ENCODE peak calls at places on chromosomes 3 and 15, in four cellular contexts. One of them, this sample, is unnamed.

GRCh38 chr3:194536883-194537637 is 50.3 kb upstream of the ATP13A3 start:
- DNase-seq in endothelial cell: no peak
- DNase-seq in KBM-7: peak
- DNase-seq in GM23338: no peak
- DNase-seq in this sample: peak

GRCh38 chr3:29215948-29216347 is 64.9 kb upstream of the RBMS3 start:
- DNase-seq in endothelial cell: no peak
- DNase-seq in KBM-7: no peak
- DNase-seq in GM23338: no peak
- DNase-seq in this sample: no peak

GRCh38 chr15:29131336-29132109 is 138.1 kb downstream of the NSMCE3 start:
- DNase-seq in endothelial cell: no peak
- DNase-seq in KBM-7: peak
- DNase-seq in GM23338: no peak
- DNase-seq in this sample: no peak

GRCh38 chr3:189132125-189132744 is 39.5 kb upstream of the TPRG1 start:
- DNase-seq in endothelial cell: no peak
- DNase-seq in KBM-7: peak
- DNase-seq in GM23338: no peak
- DNase-seq in this sample: no peak

GRCh38 chr3:96619475-96619874 is 194.9 kb upstream of the EPHA6 start:
- DNase-seq in endothelial cell: no peak
- DNase-seq in KBM-7: peak
- DNase-seq in GM23338: no peak
- DNase-seq in this sample: peak

GRCh38 chr15:64264511-64264910 is 91.5 kb downstream of the CSNK1G1 start:
- DNase-seq in endothelial cell: no peak
- DNase-seq in KBM-7: no peak
- DNase-seq in GM23338: no peak
- DNase-seq in this sample: no peak

GRCh38 chr3:187015903-187016638 is 85.7 kb downstream of the ST6GAL1 start:
- DNase-seq in endothelial cell: no peak
- DNase-seq in KBM-7: no peak
- DNase-seq in GM23338: no peak
- DNase-seq in this sample: no peak

GRCh38 chr3:101836907-101837598 is 12.3 kb upstream of the NFKBIZ start:
- DNase-seq in endothelial cell: no peak
- DNase-seq in KBM-7: peak
- DNase-seq in GM23338: no peak
- DNase-seq in this sample: no peak

GRCh38 chr3:170751894-170752283 is 118.1 kb downstream of the RPL22L1 start:
- DNase-seq in endothelial cell: no peak
- DNase-seq in KBM-7: no peak
- DNase-seq in GM23338: no peak
- DNase-seq in this sample: no peak

GRCh38 chr15:29115093-29115991 is 154.3 kb downstream of the NSMCE3 start:
- DNase-seq in endothelial cell: peak
- DNase-seq in KBM-7: no peak
- DNase-seq in GM23338: peak
- DNase-seq in this sample: no peak

GRCh38 chr3:10232138-10232537 is 16.1 kb upstream of the TATDN2 start:
- DNase-seq in endothelial cell: no peak
- DNase-seq in KBM-7: no peak
- DNase-seq in GM23338: no peak
- DNase-seq in this sample: no peak

GRCh38 chr3:46845397-46845859 is 17.8 kb downstream of the MYL3 start:
- DNase-seq in endothelial cell: peak
- DNase-seq in KBM-7: no peak
- DNase-seq in GM23338: peak
- DNase-seq in this sample: no peak

GRCh38 chr3:186217820-186218164 is 108.9 kb upstream of the ETV5 start:
- DNase-seq in endothelial cell: no peak
- DNase-seq in KBM-7: no peak
- DNase-seq in GM23338: no peak
- DNase-seq in this sample: no peak

GRCh38 chr3:35707904-35708303 is 68.6 kb downstream of the ARPP21 start:
- DNase-seq in endothelial cell: no peak
- DNase-seq in KBM-7: no peak
- DNase-seq in GM23338: no peak
- DNase-seq in this sample: no peak